ENCODE peak calls at places on chromosome 5, in five cellular contexts. H is esophagus squamous epithelium, N is OCI-LY7, L is heart right ventricle, A is pancreas. P is an unnamed sample.

GRCh38 chr5:15249152-15249551 is 250.8 kb upstream of the FBXL7 start:
- DNase-seq in H (no peak), N (no peak), L (no peak), A (no peak), P (no peak)

GRCh38 chr5:56993241-56993640 is 41.3 kb upstream of the MIER3 start:
- DNase-seq in H (no peak), N (no peak), L (no peak), A (no peak), P (no peak)

GRCh38 chr5:761854-762685 is 22.5 kb downstream of the ZDHHC11B start:
- DNase-seq in H (no peak), N (no peak), L (no peak), A (peak), P (no peak)

GRCh38 chr5:2900360-2900759 is 148.9 kb upstream of the IRX2 start:
- DNase-seq in H (no peak), N (no peak), L (no peak), A (no peak), P (no peak)

GRCh38 chr5:10372726-10373709 is 19.5 kb downstream of the MARCHF6 start:
- DNase-seq in H (no peak), N (no peak), L (no peak), A (no peak), P (no peak)

GRCh38 chr5:121171834-121172233 is 679.8 kb upstream of the FTMT start:
- DNase-seq in H (no peak), N (no peak), L (no peak), A (no peak), P (no peak)

GRCh38 chr5:14036514-14036913 is 92.0 kb upstream of the DNAH5 start:
- DNase-seq in H (no peak), N (no peak), L (no peak), A (no peak), P (no peak)

GRCh38 chr5:122942164-122942914 is 94.2 kb downstream of the PPIC start:
- DNase-seq in H (no peak), N (no peak), L (no peak), A (no peak), P (no peak)

GRCh38 chr5:154203798-154204578 is 13.5 kb downstream of the GALNT10 start:
- DNase-seq in H (no peak), N (no peak), L (no peak), A (no peak), P (no peak)
- H3K27ac ChIP-seq in H (no peak), N (no peak), L (no peak), A (no peak), P (no peak)

GRCh38 chr5:103224118-103224893 is 34.3 kb upstream of the MACIR start:
- DNase-seq in H (no peak), N (peak), L (no peak), A (peak), P (no peak)

GRCh38 chr5:103228588-103228987 is 30.0 kb upstream of the MACIR start:
- DNase-seq in H (no peak), N (no peak), L (no peak), A (no peak), P (no peak)

GRCh38 chr5:103228056-103228455 is 30.5 kb upstream of the MACIR start:
- DNase-seq in H (no peak), N (no peak), L (no peak), A (no peak), P (no peak)

GRCh38 chr5:103223031-103223955 is 35.3 kb upstream of the MACIR start:
- DNase-seq in H (no peak), N (no peak), L (no peak), A (no peak), P (no peak)

GRCh38 chr5:103224894-103225246 is 33.7 kb upstream of the MACIR start:
- DNase-seq in H (no peak), N (no peak), L (no peak), A (no peak), P (no peak)
- TF ChIP-seq CTCF in H (no peak), N (no peak), L (no peak), A (no peak), P (no peak)

GRCh38 chr5:72294473-72294872 is 25.6 kb downstream of the MRPS27 start:
- DNase-seq in H (no peak), N (peak), L (no peak), A (no peak), P (no peak)

GRCh38 chr5:72293495-72294055 is 26.5 kb downstream of the MRPS27 start:
- DNase-seq in H (no peak), N (peak), L (no peak), A (no peak), P (no peak)

GRCh38 chr5:72291601-72292000 is 28.4 kb downstream of the MRPS27 start:
- DNase-seq in H (no peak), N (peak), L (no peak), A (no peak), P (no peak)

GRCh38 chr5:72290356-72291133 is 29.5 kb downstream of the MRPS27 start:
- DNase-seq in H (no peak), N (peak), L (no peak), A (no peak), P (no peak)

GRCh38 chr5:72292411-72292810 is 27.6 kb downstream of the MRPS27 start:
- DNase-seq in H (no peak), N (no peak), L (no peak), A (no peak), P (no peak)
- H3K27ac ChIP-seq in H (no peak), N (peak), L (no peak), A (no peak), P (no peak)

DNA sequence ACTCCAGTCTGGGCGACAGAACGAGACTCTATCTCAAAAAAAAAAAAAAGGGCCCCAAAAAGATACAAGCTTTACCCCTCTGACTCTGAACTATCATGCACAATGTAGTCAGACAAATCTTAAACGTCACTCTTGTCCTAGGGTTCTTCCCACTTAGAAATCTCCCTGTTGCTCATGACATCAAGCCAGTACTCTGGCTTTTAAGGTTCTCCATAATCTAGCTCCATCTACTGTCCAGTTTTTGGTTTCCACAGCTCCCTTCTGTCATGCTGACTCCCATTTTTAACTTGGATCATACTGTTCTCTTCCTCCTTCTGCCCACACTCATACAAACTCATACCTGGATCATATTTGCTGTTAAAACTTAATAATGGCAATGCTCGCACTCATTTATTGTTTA is 156.7 kb upstream of the TLX3 start:
- DNase-seq in H (no peak), N (no peak), L (no peak), A (no peak), P (no peak)
- TF ChIP-seq CTCF in H (no peak), N (peak), L (no peak), A (no peak), P (no peak)

P was measured in CD4-positive, alpha-beta T cell.